ENCODE peak calls at places on chromosomes 7 and 10, in four cellular contexts. M, W, B and O are unnamed samples. For H3K9me3, the result is how much of the 10 kb centered on the place peaks cover.

GRCh38 chr7:157235357-157236018 is 96.8 kb downstream of the UBE3C start:
- DNase-seq in M (no peak), W (peak), B (no peak), O (no peak)

GRCh38 chr10:18144928-18145327 is 4.7 kb downstream of the CACNB2 start:
- DNase-seq in W (no peak), M (no peak), B (no peak), O (peak)

GRCh38 chr10:23675588-23675987 is 236.7 kb downstream of the OTUD1 start:
- DNase-seq in W (no peak), M (no peak), B (no peak), O (no peak)

GRCh38 chr10:85618841-85619240 is 747.8 kb downstream of the GRID1 start:
- DNase-seq in W (no peak), B (no peak), M (no peak), O (no peak)

GRCh38 chr10:49117366-49117905 is 2.1 kb upstream of the VSTM4 start:
- DNase-seq in B (no peak), W (no peak), M (no peak), O (no peak)

GRCh38 chr7:17608114-17608833 is 309.8 kb downstream of the AHR start:
- DNase-seq in B (no peak), M (no peak), W (peak), O (no peak)

GRCh38 chr7:134452991-134453473 is 5.9 kb downstream of the AKR1B1 start:
- DNase-seq in W (no peak), M (no peak), B (no peak), O (no peak)

GRCh38 chr10:123930340-123931001 is 38.9 kb upstream of the CPXM2 start:
- DNase-seq in W (no peak), B (no peak), M (no peak), O (no peak)

GRCh38 chr7:133207687-133208086 is 45.2 kb upstream of the EXOC4 start:
- DNase-seq in B (no peak), M (no peak), W (no peak), O (no peak)

GRCh38 chr10:80407836-80408197 is 534 bp upstream of the PRXL2A start:
- DNase-seq in W (peak), B (no peak), M (no peak), O (peak)

GRCh38 chr7:8210845-8211724 is 50.9 kb downstream of the ICA1 start:
- DNase-seq in B (no peak), M (no peak), W (no peak), O (no peak)

GRCh38 chr7:138433583-138434437 is 26.2 kb upstream of the TRIM24 start:
- DNase-seq in M (no peak), B (no peak), W (no peak), O (no peak)

GRCh38 chr10:69051303-69051702 is 36.6 kb upstream of the SRGN start:
- DNase-seq in W (no peak), B (no peak), M (no peak), O (no peak)

GRCh38 chr7:38410056-38410455 is 136.6 kb upstream of the TARP start:
- DNase-seq in W (no peak), M (no peak), B (no peak), O (no peak)

GRCh38 chr7:143505845-143506244 is 28.2 kb downstream of the TAS2R41 start:
- DNase-seq in M (no peak), B (no peak), W (no peak), O (no peak)

GRCh38 chr10:36172574-36172973 is 530.5 kb upstream of the FZD8 start:
- DNase-seq in B (peak), M (no peak), W (no peak), O (no peak)

GRCh38 chr7:81618400-81619014 is 151.3 kb downstream of the HGF start:
- DNase-seq in B (peak), W (no peak), M (no peak), O (no peak)

DNA sequence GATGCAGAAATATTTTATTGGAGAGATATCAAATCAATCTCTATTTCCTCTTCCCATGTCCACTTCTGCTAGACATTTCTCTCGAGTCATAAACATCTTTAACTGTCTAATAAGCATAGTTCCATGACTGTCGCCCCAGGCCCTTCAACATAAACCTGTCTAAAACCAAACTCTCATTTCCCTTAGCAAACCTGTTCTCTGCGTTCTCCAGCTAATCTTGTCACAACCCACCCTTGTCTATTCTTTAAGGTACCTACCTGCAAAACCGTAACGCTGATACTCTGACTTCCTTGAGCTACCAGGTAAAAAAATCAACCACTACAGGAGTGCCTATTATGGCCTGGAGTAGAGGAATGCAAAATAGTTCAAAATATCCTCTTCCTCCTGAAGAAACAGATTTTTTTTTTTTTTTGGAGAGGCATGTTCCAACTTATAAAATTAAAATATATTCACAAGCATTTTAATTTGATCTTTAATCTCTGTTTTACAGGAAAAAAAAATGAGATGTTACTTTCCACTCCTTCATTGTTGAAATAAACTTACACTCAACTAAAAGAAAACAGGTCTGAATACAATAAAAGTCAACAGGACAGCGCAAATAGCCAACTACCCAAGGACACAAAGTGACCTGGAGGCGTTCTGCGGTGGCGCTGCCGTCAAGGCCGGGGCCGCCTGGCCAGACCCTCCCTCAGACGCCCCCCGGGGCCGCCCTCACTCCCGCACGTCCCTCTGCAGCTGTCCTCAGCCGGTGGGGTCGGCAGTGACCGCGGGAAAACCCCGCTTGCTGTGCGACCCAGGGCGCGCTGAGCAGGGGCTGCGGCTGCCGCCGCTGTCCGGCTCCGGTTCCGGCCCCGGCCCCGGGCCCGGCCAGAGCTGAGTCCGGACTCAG is 765 bp downstream of the SLC25A40 start:
- DNase-seq in B (no peak), W (no peak), M (no peak), O (peak)
- TF ChIP-seq CTCF in B (no peak), W (no peak), M (no peak), O (no peak)

GRCh38 chr7:71251706-71252105 is 119.8 kb downstream of the GALNT17 start:
- DNase-seq in W (no peak), M (no peak), B (no peak), O (no peak)

GRCh38 chr7:71254751-71255150 is 122.8 kb downstream of the GALNT17 start:
- DNase-seq in M (no peak), W (no peak), B (no peak), O (no peak)

GRCh38 chr7:71261066-71261465 is 129.1 kb downstream of the GALNT17 start:
- DNase-seq in B (no peak), M (no peak), W (no peak), O (no peak)

GRCh38 chr7:71255537-71256178 is 123.7 kb downstream of the GALNT17 start:
- DNase-seq in B (no peak), M (no peak), W (no peak), O (no peak)
- H3K4me3 ChIP-seq in B (no peak), M (no peak), W (no peak), O (no peak)

DNA sequence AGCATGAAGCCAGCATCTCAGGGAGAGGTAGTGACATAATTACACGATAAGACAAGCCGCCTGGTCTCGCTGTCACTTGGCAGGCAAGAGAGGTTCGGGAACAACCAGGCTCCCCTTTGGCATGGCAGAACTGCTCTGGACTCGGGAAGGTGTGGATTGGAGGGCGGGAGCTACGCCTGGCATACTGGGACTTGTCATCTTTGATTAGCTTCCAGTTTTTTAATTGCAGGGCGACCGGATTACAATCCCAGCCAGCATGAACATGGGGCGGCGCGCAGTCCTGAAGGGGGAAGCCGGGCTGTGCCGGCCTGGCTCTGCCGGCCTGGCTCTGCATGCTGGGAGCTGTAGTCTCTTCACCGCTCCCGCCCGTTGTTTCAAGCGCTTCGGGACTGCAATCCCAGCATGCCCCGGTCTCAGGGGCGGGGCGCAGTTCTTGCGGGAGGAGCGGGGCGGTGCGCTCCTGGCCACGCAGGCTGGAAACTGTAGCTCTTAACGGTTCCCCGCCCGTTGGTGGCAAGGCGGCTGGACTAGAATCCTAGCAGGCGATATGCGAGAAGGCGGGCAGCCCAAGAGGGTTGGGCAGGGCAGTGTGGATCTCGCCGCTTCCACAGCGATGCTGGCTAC is 45.5 kb upstream of the ZNF716 start:
- DNase-seq in B (no peak), M (no peak), W (no peak), O (peak)
- H3K9me3 ChIP-seq in B (under half), M (under half), W (under half), O (half or more)

GRCh38 chr7:43022008-43022407 is 89.8 kb downstream of the MRPL32 start:
- DNase-seq in W (no peak), M (no peak), B (no peak), O (no peak)
- TF ChIP-seq CTCF in W (no peak), M (no peak), B (no peak), O (no peak)

GRCh38 chr10:101781655-101781983 is 1.6 kb downstream of the NPM3 start:
- DNase-seq in B (no peak), M (no peak), W (no peak), O (no peak)
- H3K4me3 ChIP-seq in B (peak), M (no peak), W (no peak), O (no peak)

GRCh38 chr10:7813481-7813880 is 4.8 kb upstream of the TAF3 start:
- DNase-seq in B (no peak), M (no peak), W (no peak), O (no peak)
- H3K9me3 ChIP-seq in B (under half), M (under half), W (under half), O (under half)

GRCh38 chr10:93491589-93492121 is 4.8 kb upstream of the CEP55 start:
- DNase-seq in M (no peak), W (no peak), B (no peak), O (no peak)

GRCh38 chr10:93496322-93497041 is at the start of gene CEP55:
- DNase-seq in M (peak), W (peak), B (no peak), O (peak)

GRCh38 chr10:93494494-93494893 is 1.9 kb upstream of the CEP55 start:
- DNase-seq in B (no peak), W (no peak), M (no peak), O (no peak)

GRCh38 chr10:93495654-93496321 is 624 bp upstream of the CEP55 start:
- DNase-seq in B (no peak), W (no peak), M (no peak), O (peak)

DNA sequence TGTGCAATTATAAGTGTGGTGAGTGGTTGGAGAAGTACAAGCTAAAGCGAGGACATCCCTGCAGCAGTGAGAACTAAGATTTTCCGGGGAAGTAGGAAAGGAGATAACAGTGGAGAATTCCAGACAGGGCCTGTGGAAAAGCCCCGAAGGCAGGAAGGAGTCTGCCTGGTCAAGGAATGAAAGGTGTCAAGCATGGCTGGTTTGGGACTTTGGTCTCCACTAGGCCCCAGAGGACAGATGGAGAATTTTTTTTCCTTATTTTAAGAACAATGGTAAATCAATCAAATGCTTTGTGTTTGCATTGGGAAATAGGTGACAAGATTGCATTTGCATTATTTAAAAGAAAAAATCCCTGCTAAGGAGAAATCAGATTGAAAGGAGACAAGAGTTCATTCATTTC is 3.2 kb upstream of the CEP55 start:
- DNase-seq in M (no peak), B (no peak), W (no peak), O (no peak)
- TF ChIP-seq CTCF in M (no peak), B (no peak), W (no peak), O (no peak)

GRCh38 chr10:132848306-132848705 is 62.4 kb upstream of the NKX6-2 start:
- DNase-seq in B (no peak), M (peak), W (no peak), O (no peak)

GRCh38 chr10:132845780-132846595 is 60.0 kb upstream of the NKX6-2 start:
- DNase-seq in M (peak), W (no peak), B (no peak), O (no peak)

GRCh38 chr10:132847416-132847777 is 61.5 kb upstream of the NKX6-2 start:
- DNase-seq in M (no peak), W (no peak), B (no peak), O (no peak)

GRCh38 chr10:132847856-132848255 is 61.9 kb upstream of the NKX6-2 start:
- DNase-seq in M (no peak), W (no peak), B (no peak), O (no peak)

GRCh38 chr10:132846631-132847415 is 60.9 kb upstream of the NKX6-2 start:
- DNase-seq in M (peak), B (no peak), W (no peak), O (no peak)
- H3K4me3 ChIP-seq in M (no peak), B (no peak), W (no peak), O (no peak)